ENCODE peak calls at places on chromosomes 7 and 10, in ten cellular contexts. O, D, C, H, S, W, A, L, Q and U are unnamed samples.

GRCh38 chr10:124450010-124450782 is at the start of gene NKX1-2:
- DNase-seq in O (no peak), D (no peak), C (no peak), H (no peak), S (no peak), W (no peak), A (no peak), L (no peak), Q (no peak), U (no peak)

GRCh38 chr7:99121496-99122021 is 22.3 kb downstream of the SMURF1 start:
- DNase-seq in O (no peak), D (no peak), C (no peak), H (peak), S (peak), W (no peak), A (no peak), L (no peak), Q (no peak), U (no peak)

GRCh38 chr10:31912898-31913847 is 15.5 kb downstream of the ARHGAP12 start:
- DNase-seq in O (no peak), D (no peak), C (peak), H (peak), S (peak), W (no peak), A (peak), L (no peak), Q (no peak), U (no peak)

GRCh38 chr10:58334817-58335305 is at the start of gene UBE2D1:
- DNase-seq in O (peak), D (peak), C (peak), H (peak), S (peak), W (peak), A (peak), L (peak), Q (peak), U (no peak)

GRCh38 chr10:24556137-24556536 is 167.6 kb downstream of the ARHGAP21 start:
- DNase-seq in O (no peak), D (no peak), C (no peak), H (peak), S (no peak), W (no peak), A (no peak), L (no peak), Q (no peak), U (no peak)

GRCh38 chr7:129947701-129948100 is 5.1 kb downstream of the UBE2H start:
- DNase-seq in O (no peak), D (no peak), C (no peak), H (peak), S (peak), W (no peak), A (no peak), L (no peak), Q (no peak), U (no peak)

GRCh38 chr7:44368885-44369284 is 43.5 kb upstream of the CAMK2B start:
- DNase-seq in O (peak), D (no peak), C (no peak), H (peak), S (no peak), W (no peak), A (no peak), L (no peak), Q (no peak), U (no peak)

GRCh38 chr7:12291870-12292269 is 80.8 kb downstream of the TMEM106B start:
- DNase-seq in O (no peak), D (no peak), C (peak), H (no peak), S (peak), W (no peak), A (no peak), L (no peak), Q (no peak), U (no peak)

GRCh38 chr10:25328361-25328760 is 153.6 kb downstream of the GPR158 start:
- DNase-seq in O (no peak), D (no peak), C (no peak), H (no peak), S (no peak), W (no peak), A (no peak), L (no peak), Q (no peak), U (no peak)

GRCh38 chr10:52956861-52957260 is 184.3 kb upstream of the MBL2 start:
- DNase-seq in O (no peak), D (no peak), C (peak), H (peak), S (no peak), W (no peak), A (no peak), L (no peak), Q (no peak), U (no peak)

GRCh38 chr7:151704969-151705743 is 171.8 kb downstream of the PRKAG2 start:
- DNase-seq in O (no peak), D (no peak), C (no peak), H (no peak), S (no peak), W (no peak), A (no peak), L (no peak), Q (no peak), U (peak)

GRCh38 chr7:142496545-142496991 is 238.7 kb upstream of the PRSS58 start:
- DNase-seq in O (peak), D (peak), C (peak), H (peak), S (peak), W (no peak), A (no peak), L (no peak), Q (no peak), U (no peak)

GRCh38 chr7:28570113-28570969 is 158.0 kb downstream of the CREB5 start:
- DNase-seq in O (no peak), D (no peak), C (no peak), H (no peak), S (no peak), W (no peak), A (no peak), L (no peak), Q (no peak), U (no peak)

GRCh38 chr10:11245095-11245479 is 227.4 kb downstream of the CELF2 start:
- DNase-seq in O (no peak), D (no peak), C (no peak), H (no peak), S (no peak), W (no peak), A (no peak), L (no peak), Q (no peak), U (no peak)

GRCh38 chr10:110893559-110894179 is 21.9 kb downstream of the PDCD4 start:
- DNase-seq in O (peak), D (peak), C (peak), H (peak), S (peak), W (no peak), A (no peak), L (no peak), Q (no peak), U (peak)

GRCh38 chr10:66931340-66931948 is 5.6 kb downstream of the LRRTM3 start:
- DNase-seq in O (peak), D (peak), C (peak), H (peak), S (peak), W (no peak), A (no peak), L (peak), Q (no peak), U (no peak)

GRCh38 chr10:102713483-102713813 is 749 bp downstream of the ARL3 start:
- DNase-seq in O (no peak), D (no peak), C (no peak), H (no peak), S (no peak), W (peak), A (no peak), L (no peak), Q (no peak), U (no peak)

GRCh38 chr7:77247206-77247850 is 47.7 kb upstream of the FGL2 start:
- DNase-seq in O (peak), D (peak), C (peak), H (peak), S (peak), W (peak), A (peak), L (peak), Q (peak), U (peak)

GRCh38 chr10:121610798-121611325 is 12.6 kb upstream of the FGFR2 start:
- DNase-seq in O (peak), D (no peak), C (peak), H (peak), S (no peak), W (no peak), A (no peak), L (no peak), Q (no peak), U (no peak)

GRCh38 chr7:29035044-29035740 is 77.1 kb upstream of the TRIL start:
- DNase-seq in O (peak), D (peak), C (peak), H (peak), S (peak), W (no peak), A (no peak), L (no peak), Q (no peak), U (no peak)

GRCh38 chr10:17257466-17258321 is 29.7 kb downstream of the VIM start:
- DNase-seq in O (peak), D (peak), C (peak), H (peak), S (peak), W (peak), A (peak), L (peak), Q (peak), U (no peak)

GRCh38 chr7:131010714-131011436 is 276.9 kb upstream of the KLF14 start:
- DNase-seq in O (no peak), D (peak), C (peak), H (peak), S (peak), W (no peak), A (no peak), L (no peak), Q (no peak), U (no peak)

GRCh38 chr7:111763221-111763791 is 201.0 kb upstream of the IMMP2L start:
- DNase-seq in O (peak), D (peak), C (peak), H (peak), S (peak), W (no peak), A (no peak), L (no peak), Q (no peak), U (peak)

GRCh38 chr7:81676813-81677212 is 93.0 kb downstream of the HGF start:
- DNase-seq in O (no peak), D (peak), C (peak), H (peak), S (peak), W (no peak), A (no peak), L (no peak), Q (no peak), U (no peak)

GRCh38 chr10:103752680-103753248 is 102.6 kb downstream of the SH3PXD2A start:
- DNase-seq in O (no peak), D (no peak), C (no peak), H (no peak), S (no peak), W (no peak), A (no peak), L (no peak), Q (no peak), U (no peak)

GRCh38 chr7:3095046-3095445 is 51.4 kb upstream of the CARD11 start:
- DNase-seq in O (no peak), D (no peak), C (no peak), H (no peak), S (no peak), W (peak), A (no peak), L (no peak), Q (no peak), U (no peak)

GRCh38 chr7:121436688-121437087 is 40.6 kb upstream of the FAM3C start:
- DNase-seq in O (no peak), D (no peak), C (no peak), H (no peak), S (no peak), W (no peak), A (no peak), L (no peak), Q (no peak), U (no peak)

GRCh38 chr10:23375366-23375765 is 30.8 kb upstream of the C10orf67 start:
- DNase-seq in O (peak), D (no peak), C (no peak), H (no peak), S (no peak), W (no peak), A (no peak), L (no peak), Q (no peak), U (no peak)

GRCh38 chr10:89241491-89242339 is 9.9 kb downstream of the LIPA start:
- DNase-seq in O (no peak), D (no peak), C (peak), H (no peak), S (peak), W (no peak), A (no peak), L (no peak), Q (no peak), U (no peak)

GRCh38 chr7:18402488-18403183 is 92.9 kb upstream of the HDAC9 start:
- DNase-seq in O (peak), D (peak), C (peak), H (peak), S (peak), W (no peak), A (no peak), L (no peak), Q (no peak), U (no peak)

GRCh38 chr7:40644454-40645188 is 509.8 kb downstream of the SUGCT start:
- DNase-seq in O (no peak), D (no peak), C (no peak), H (no peak), S (no peak), W (no peak), A (no peak), L (no peak), Q (no peak), U (no peak)

GRCh38 chr10:21599582-21599981 is 65.5 kb downstream of the MLLT10 start:
- DNase-seq in O (no peak), D (no peak), C (peak), H (peak), S (no peak), W (no peak), A (no peak), L (no peak), Q (no peak), U (no peak)

GRCh38 chr10:56346845-56347415 is 14.1 kb downstream of the ZWINT start:
- DNase-seq in O (peak), D (no peak), C (peak), H (peak), S (peak), W (no peak), A (no peak), L (no peak), Q (no peak), U (no peak)

GRCh38 chr10:3062502-3063186 is 4.7 kb upstream of the PFKP start:
- DNase-seq in O (no peak), D (no peak), C (no peak), H (no peak), S (no peak), W (no peak), A (no peak), L (no peak), Q (no peak), U (no peak)